ENCODE peak calls at places on chromosome 19, in eight cellular contexts. One of them, this sample, is unnamed.

GRCh38 chr19:41218249-41218614 is 791 bp upstream of the AXL start:
- DNase-seq in brain microvascular endothelial cell: no peak
- DNase-seq in A673: no peak
- DNase-seq in astrocyte of the spinal cord: no peak
- DNase-seq in left colon: no peak
- DNase-seq in activated T-cell treated with anti-CD3 and anti-CD28 coated beads, Interleukin-2, amount 50 U/mL, for 24 hours: no peak
- DNase-seq in body of pancreas: no peak
- DNase-seq in activated B cell treated with CpG ODN at 0.5 μM for 24 hours: no peak
- DNase-seq in this sample: no peak

GRCh38 chr19:44803442-44804428 is 5.2 kb upstream of the BCAM start:
- DNase-seq in brain microvascular endothelial cell: no peak
- DNase-seq in A673: peak; percentile 37
- DNase-seq in astrocyte of the spinal cord: no peak
- DNase-seq in left colon: no peak
- DNase-seq in activated T-cell treated with anti-CD3 and anti-CD28 coated beads, Interleukin-2, amount 50 U/mL, for 24 hours: no peak
- DNase-seq in body of pancreas: no peak
- DNase-seq in activated B cell treated with CpG ODN at 0.5 μM for 24 hours: no peak
- DNase-seq in this sample: no peak

GRCh38 chr19:21571316-21571715 is 65.9 kb downstream of the ZNF429 start:
- DNase-seq in brain microvascular endothelial cell: no peak
- DNase-seq in A673: no peak
- DNase-seq in astrocyte of the spinal cord: no peak
- DNase-seq in left colon: no peak
- DNase-seq in activated T-cell treated with anti-CD3 and anti-CD28 coated beads, Interleukin-2, amount 50 U/mL, for 24 hours: no peak
- DNase-seq in body of pancreas: no peak
- DNase-seq in activated B cell treated with CpG ODN at 0.5 μM for 24 hours: no peak
- DNase-seq in this sample: no peak

GRCh38 chr19:2540646-2541454 is 64.9 kb downstream of the GADD45B start:
- DNase-seq in brain microvascular endothelial cell: peak; percentile 97
- DNase-seq in A673: peak; percentile 93
- DNase-seq in astrocyte of the spinal cord: peak; percentile 99
- DNase-seq in left colon: peak; percentile 69
- DNase-seq in activated T-cell treated with anti-CD3 and anti-CD28 coated beads, Interleukin-2, amount 50 U/mL, for 24 hours: no peak
- DNase-seq in body of pancreas: peak; percentile 80
- DNase-seq in activated B cell treated with CpG ODN at 0.5 μM for 24 hours: no peak
- DNase-seq in this sample: peak; percentile 97

GRCh38 chr19:11617207-11618062 is 20.2 kb downstream of the ZNF627 start:
- DNase-seq in brain microvascular endothelial cell: no peak
- DNase-seq in A673: no peak
- DNase-seq in astrocyte of the spinal cord: peak; percentile 10
- DNase-seq in left colon: no peak
- DNase-seq in activated T-cell treated with anti-CD3 and anti-CD28 coated beads, Interleukin-2, amount 50 U/mL, for 24 hours: no peak
- DNase-seq in body of pancreas: no peak
- DNase-seq in activated B cell treated with CpG ODN at 0.5 μM for 24 hours: no peak
- DNase-seq in this sample: no peak

GRCh38 chr19:55358493-55358892 is 4.0 kb upstream of the COX6B2 start:
- DNase-seq in brain microvascular endothelial cell: no peak
- DNase-seq in A673: no peak
- DNase-seq in astrocyte of the spinal cord: no peak
- DNase-seq in left colon: no peak
- DNase-seq in activated T-cell treated with anti-CD3 and anti-CD28 coated beads, Interleukin-2, amount 50 U/mL, for 24 hours: no peak
- DNase-seq in body of pancreas: no peak
- DNase-seq in activated B cell treated with CpG ODN at 0.5 μM for 24 hours: no peak
- DNase-seq in this sample: no peak

GRCh38 chr19:43504426-43505185 is at the start of gene PHLDB3:
- DNase-seq in brain microvascular endothelial cell: no peak
- DNase-seq in A673: no peak
- DNase-seq in astrocyte of the spinal cord: no peak
- DNase-seq in left colon: peak; percentile 66
- DNase-seq in activated T-cell treated with anti-CD3 and anti-CD28 coated beads, Interleukin-2, amount 50 U/mL, for 24 hours: no peak
- DNase-seq in body of pancreas: peak; percentile 46
- DNase-seq in activated B cell treated with CpG ODN at 0.5 μM for 24 hours: no peak
- DNase-seq in this sample: no peak

GRCh38 chr19:37906868-37907734 is at the start of gene SIPA1L3:
- DNase-seq in brain microvascular endothelial cell: peak; percentile 95
- DNase-seq in A673: peak; percentile 97
- DNase-seq in astrocyte of the spinal cord: peak; percentile 98
- DNase-seq in left colon: peak; percentile 97
- DNase-seq in activated T-cell treated with anti-CD3 and anti-CD28 coated beads, Interleukin-2, amount 50 U/mL, for 24 hours: peak; percentile 94
- DNase-seq in body of pancreas: peak; percentile 95
- DNase-seq in activated B cell treated with CpG ODN at 0.5 μM for 24 hours: peak; percentile 89
- DNase-seq in this sample: peak; percentile 88

GRCh38 chr19:10291554-10292205 is 1.9 kb downstream of the ICAM5 start:
- DNase-seq in brain microvascular endothelial cell: no peak
- DNase-seq in A673: no peak
- DNase-seq in astrocyte of the spinal cord: no peak
- DNase-seq in left colon: peak; percentile 44
- DNase-seq in activated T-cell treated with anti-CD3 and anti-CD28 coated beads, Interleukin-2, amount 50 U/mL, for 24 hours: no peak
- DNase-seq in body of pancreas: no peak
- DNase-seq in activated B cell treated with CpG ODN at 0.5 μM for 24 hours: no peak
- DNase-seq in this sample: no peak

GRCh38 chr19:51386882-51387520 is 773 bp downstream of the LIM2 start:
- DNase-seq in brain microvascular endothelial cell: no peak
- DNase-seq in A673: no peak
- DNase-seq in astrocyte of the spinal cord: no peak
- DNase-seq in left colon: no peak
- DNase-seq in activated T-cell treated with anti-CD3 and anti-CD28 coated beads, Interleukin-2, amount 50 U/mL, for 24 hours: no peak
- DNase-seq in body of pancreas: no peak
- DNase-seq in activated B cell treated with CpG ODN at 0.5 μM for 24 hours: no peak
- DNase-seq in this sample: no peak

GRCh38 chr19:41577144-41577830 is 1.3 kb downstream of the CEACAM21 start:
- DNase-seq in brain microvascular endothelial cell: no peak
- DNase-seq in A673: no peak
- DNase-seq in astrocyte of the spinal cord: no peak
- DNase-seq in left colon: no peak
- DNase-seq in activated T-cell treated with anti-CD3 and anti-CD28 coated beads, Interleukin-2, amount 50 U/mL, for 24 hours: no peak
- DNase-seq in body of pancreas: no peak
- DNase-seq in activated B cell treated with CpG ODN at 0.5 μM for 24 hours: no peak
- DNase-seq in this sample: no peak

GRCh38 chr19:35909684-35910035 is 1.6 kb upstream of the TYROBP start:
- DNase-seq in brain microvascular endothelial cell: no peak
- DNase-seq in A673: no peak
- DNase-seq in astrocyte of the spinal cord: no peak
- DNase-seq in left colon: no peak
- DNase-seq in activated T-cell treated with anti-CD3 and anti-CD28 coated beads, Interleukin-2, amount 50 U/mL, for 24 hours: no peak
- DNase-seq in body of pancreas: no peak
- DNase-seq in activated B cell treated with CpG ODN at 0.5 μM for 24 hours: no peak
- DNase-seq in this sample: no peak

GRCh38 chr19:5051619-5052018 is 82.7 kb downstream of the KDM4B start:
- DNase-seq in brain microvascular endothelial cell: no peak
- DNase-seq in A673: no peak
- DNase-seq in astrocyte of the spinal cord: no peak
- DNase-seq in left colon: no peak
- DNase-seq in activated T-cell treated with anti-CD3 and anti-CD28 coated beads, Interleukin-2, amount 50 U/mL, for 24 hours: no peak
- DNase-seq in body of pancreas: no peak
- DNase-seq in activated B cell treated with CpG ODN at 0.5 μM for 24 hours: no peak
- DNase-seq in this sample: no peak